ENCODE peak calls at places on chromosome 12, in eight cellular contexts. T is hepatocyte, A is thyroid gland, M is Peyer's patch, K is thoracic aorta, H is aorta, Z is uterus, U is right lobe of liver. L is an unnamed sample. For H3K36me3, the result is how much of the 10 kb centered on the place peaks cover.

GRCh38 chr12:103169-103981 is 36.8 kb downstream of the IQSEC3 start:
- DNase-seq in U (no peak), H (no peak), A (no peak), K (no peak), Z (no peak), M (no peak), T (no peak), L (no peak)

GRCh38 chr12:19739195-19739776 is 300.0 kb downstream of the AEBP2 start:
- DNase-seq in Z (peak), T (peak), U (no peak), M (no peak), H (no peak), A (peak), K (peak), L (peak)

GRCh38 chr12:66668311-66668710 is 10.6 kb downstream of the GRIP1 start:
- DNase-seq in T (no peak), H (no peak), U (no peak), A (peak), Z (no peak), K (no peak), M (no peak), L (no peak)

GRCh38 chr12:46227616-46228015 is 41.2 kb downstream of the SLC38A1 start:
- DNase-seq in Z (no peak), H (no peak), T (no peak), M (no peak), K (no peak), A (no peak), U (no peak), L (no peak)

GRCh38 chr12:39807043-39807442 is 187.4 kb upstream of the ABCD2 start:
- DNase-seq in K (no peak), A (no peak), H (no peak), U (no peak), Z (no peak), T (no peak), M (no peak), L (no peak)

GRCh38 chr12:26870491-26871419 is 37.8 kb upstream of the ITPR2 start:
- DNase-seq in A (peak), K (no peak), Z (peak), U (no peak), M (no peak), H (no peak), T (peak), L (no peak)

GRCh38 chr12:103688659-103689058 is 101.6 kb downstream of the STAB2 start:
- DNase-seq in Z (no peak), A (no peak), K (no peak), U (no peak), M (no peak), H (no peak), T (no peak), L (no peak)

GRCh38 chr12:51160814-51161459 is 12.0 kb downstream of the TFCP2 start:
- DNase-seq in K (no peak), A (no peak), H (no peak), T (no peak), U (no peak), M (no peak), Z (no peak), L (no peak)

GRCh38 chr12:85016423-85016822 is 19.7 kb downstream of the TSPAN19 start:
- DNase-seq in T (no peak), H (no peak), Z (no peak), K (no peak), M (no peak), U (no peak), A (no peak), L (no peak)

GRCh38 chr12:26276709-26277108 is 81.3 kb downstream of the SSPN start:
- DNase-seq in K (no peak), A (no peak), M (no peak), Z (no peak), H (no peak), U (no peak), T (no peak), L (no peak)

GRCh38 chr12:107369006-107369405 is 275.7 kb upstream of the CRY1 start:
- DNase-seq in M (no peak), H (no peak), Z (no peak), A (no peak), U (no peak), T (no peak), K (no peak), L (no peak)

GRCh38 chr12:16920451-16920850 is 314.5 kb upstream of the LMO3 start:
- DNase-seq in Z (no peak), A (no peak), H (no peak), M (no peak), T (no peak), U (no peak), K (no peak), L (no peak)

GRCh38 chr12:52395761-52396434 is 10.2 kb downstream of the KRT82 start:
- DNase-seq in H (peak), K (no peak), A (no peak), M (no peak), T (peak), U (no peak), Z (peak), L (no peak)

GRCh38 chr12:52244615-52244994 is 11.6 kb downstream of the KRT7 start:
- DNase-seq in M (no peak), T (no peak), A (no peak), K (no peak), U (no peak), Z (no peak), H (no peak), L (no peak)

GRCh38 chr12:38886064-38886463 is 19.3 kb downstream of the CPNE8 start:
- DNase-seq in M (no peak), A (peak), U (peak), K (peak), H (peak), T (peak), Z (peak), L (no peak)

GRCh38 chr12:57755454-57756372 is 810 bp downstream of the MARCHF9 start:
- DNase-seq in U (peak), M (peak), T (peak), Z (no peak), H (no peak), A (peak), K (no peak), L (no peak)

GRCh38 chr12:67034110-67034879 is 234.9 kb upstream of the CAND1 start:
- DNase-seq in A (no peak), T (no peak), Z (no peak), H (no peak), M (no peak), K (no peak), U (no peak), L (no peak)

GRCh38 chr12:60494249-60494648 is 898.4 kb downstream of the SLC16A7 start:
- DNase-seq in U (no peak), T (peak), M (no peak), K (no peak), Z (no peak), H (no peak), A (no peak), L (peak)

GRCh38 chr12:70661762-70662161 is 24.5 kb upstream of the PTPRB start:
- DNase-seq in A (no peak), M (no peak), K (no peak), U (no peak), Z (no peak), T (no peak), H (no peak), L (peak)

GRCh38 chr12:25996677-25997076 is 38.2 kb downstream of the RASSF8 start:
- DNase-seq in K (no peak), A (no peak), M (no peak), U (no peak), Z (no peak), T (no peak), H (no peak), L (no peak)

GRCh38 chr12:75910452-75910722 is 121.2 kb downstream of the PHLDA1 start:
- DNase-seq in Z (no peak), U (no peak), T (no peak), K (no peak), A (no peak), H (no peak), M (no peak), L (no peak)

GRCh38 chr12:46386360-46386867 is 13.8 kb upstream of the SLC38A2 start:
- DNase-seq in H (no peak), U (no peak), K (no peak), M (no peak), Z (no peak), T (no peak), A (no peak), L (no peak)

GRCh38 chr12:54032627-54033100 is at the start of gene HOXC5:
- DNase-seq in A (peak), M (peak), Z (peak), H (peak), T (peak), U (no peak), K (no peak), L (peak)

GRCh38 chr12:16325426-16325825 is 22.0 kb upstream of the MGST1 start:
- DNase-seq in A (no peak), K (no peak), U (no peak), H (no peak), Z (no peak), M (no peak), T (no peak), L (no peak)

GRCh38 chr12:53499261-53500118 is at the start of gene MAP3K12:
- DNase-seq in K (no peak), U (peak), M (peak), H (peak), T (peak), A (peak), Z (peak), L (no peak)

GRCh38 chr12:6237830-6238229 is 37.6 kb downstream of the CD9 start:
- DNase-seq in U (no peak), A (no peak), Z (no peak), M (no peak), H (no peak), T (no peak), K (no peak), L (no peak)

GRCh38 chr12:6235499-6235898 is 35.3 kb downstream of the CD9 start:
- DNase-seq in K (no peak), Z (no peak), A (peak), U (no peak), M (no peak), T (peak), H (no peak), L (no peak)

GRCh38 chr12:6234906-6235305 is 34.7 kb downstream of the CD9 start:
- DNase-seq in H (peak), U (no peak), Z (no peak), A (no peak), M (no peak), T (no peak), K (no peak), L (no peak)

GRCh38 chr12:6236641-6236940 is 36.4 kb downstream of the CD9 start:
- DNase-seq in K (no peak), M (no peak), Z (no peak), A (no peak), T (no peak), U (no peak), H (no peak), L (no peak)

DNA sequence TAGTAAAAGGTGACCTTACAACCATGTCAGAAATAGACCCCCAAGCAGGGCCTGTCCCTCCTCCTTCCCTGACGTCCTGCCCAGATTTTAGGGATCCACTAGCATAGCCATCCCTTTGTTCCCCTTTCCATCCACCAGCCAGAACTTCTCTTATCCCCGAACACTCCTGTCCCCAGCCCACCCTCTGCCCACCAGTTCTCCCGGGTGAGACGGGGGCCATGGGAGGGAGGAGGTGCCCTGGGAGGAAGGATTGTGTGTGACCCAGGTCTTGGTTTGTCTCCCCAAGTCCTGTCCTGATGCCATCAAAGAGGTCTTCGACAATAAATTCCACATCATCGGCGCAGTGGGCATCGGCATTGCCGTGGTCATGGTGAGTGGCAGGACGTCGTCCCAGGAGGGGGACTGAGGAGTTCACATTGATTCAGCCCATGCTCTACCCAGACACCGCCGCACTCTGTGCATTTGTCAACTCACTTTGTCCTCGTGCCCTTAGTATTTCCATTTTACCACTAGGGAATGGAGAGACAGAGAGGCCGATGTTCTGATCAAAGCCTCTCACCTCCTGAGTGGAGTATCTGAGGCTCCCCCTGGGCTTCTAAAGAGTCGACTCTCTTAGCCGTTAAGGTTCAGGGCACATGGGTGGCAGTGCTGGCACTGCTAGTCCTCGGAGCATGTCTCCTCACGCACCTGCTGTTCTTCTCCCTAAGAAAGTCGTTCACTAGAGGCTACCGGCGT is 35.9 kb downstream of the CD9 start:
- DNase-seq in Z (no peak), T (no peak), H (no peak), K (no peak), U (no peak), A (peak), M (no peak), L (no peak)
- H3K36me3 ChIP-seq in Z (under half), T (under half), H (under half), K (under half), U (under half), A (under half), M (under half), L (under half)

DNA sequence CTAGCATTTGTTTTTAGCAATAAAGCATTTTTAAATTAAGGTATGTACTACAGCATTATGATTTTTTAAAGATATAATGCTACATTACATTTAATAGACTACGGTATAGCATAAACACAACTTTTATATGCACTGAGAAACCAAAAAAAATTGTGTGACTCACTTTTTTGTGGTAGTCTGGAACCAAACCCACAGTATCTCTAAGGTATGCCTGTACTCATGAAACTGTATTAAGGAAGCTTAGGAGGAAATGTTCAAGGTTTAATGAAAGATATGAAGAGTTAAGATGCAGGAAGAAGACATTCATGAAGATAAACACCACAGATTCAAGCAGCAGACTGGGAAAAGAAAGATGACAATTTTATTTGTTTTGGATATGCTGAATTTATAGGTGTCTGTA is 51.7 kb downstream of the PPP1R12A start:
- DNase-seq in U (no peak), A (no peak), T (no peak), M (no peak), H (no peak), K (no peak), Z (no peak), L (no peak)
- H3K27ac ChIP-seq in U (no peak), A (peak), T (no peak), M (no peak), H (no peak), K (peak), Z (no peak), L (no peak)

DNA sequence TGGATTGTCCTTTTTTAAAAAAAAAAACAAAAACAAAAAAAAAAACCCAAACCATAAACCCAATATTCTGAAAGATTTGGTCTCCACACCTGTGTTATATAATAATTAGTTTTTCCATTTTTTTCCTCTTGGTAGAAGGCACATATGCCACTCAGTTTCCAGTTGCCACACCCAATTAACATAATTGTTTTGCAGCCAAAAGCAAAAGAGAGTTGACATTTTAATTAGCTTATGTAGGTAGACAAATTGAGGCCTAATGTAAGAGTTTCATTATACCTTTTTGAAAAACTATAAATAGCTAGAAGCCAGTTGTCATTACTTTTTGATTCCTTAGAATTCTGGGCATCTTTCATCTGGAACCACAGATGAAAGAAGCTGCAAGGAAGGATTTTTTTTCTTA is 21.0 kb downstream of the PTPN11 start:
- DNase-seq in U (no peak), Z (no peak), M (no peak), T (no peak), K (no peak), H (no peak), A (no peak), L (no peak)
- H3K36me3 ChIP-seq in U (under half), Z (under half), M (under half), T (under half), K (under half), H (under half), A (under half), L (under half)

DNA sequence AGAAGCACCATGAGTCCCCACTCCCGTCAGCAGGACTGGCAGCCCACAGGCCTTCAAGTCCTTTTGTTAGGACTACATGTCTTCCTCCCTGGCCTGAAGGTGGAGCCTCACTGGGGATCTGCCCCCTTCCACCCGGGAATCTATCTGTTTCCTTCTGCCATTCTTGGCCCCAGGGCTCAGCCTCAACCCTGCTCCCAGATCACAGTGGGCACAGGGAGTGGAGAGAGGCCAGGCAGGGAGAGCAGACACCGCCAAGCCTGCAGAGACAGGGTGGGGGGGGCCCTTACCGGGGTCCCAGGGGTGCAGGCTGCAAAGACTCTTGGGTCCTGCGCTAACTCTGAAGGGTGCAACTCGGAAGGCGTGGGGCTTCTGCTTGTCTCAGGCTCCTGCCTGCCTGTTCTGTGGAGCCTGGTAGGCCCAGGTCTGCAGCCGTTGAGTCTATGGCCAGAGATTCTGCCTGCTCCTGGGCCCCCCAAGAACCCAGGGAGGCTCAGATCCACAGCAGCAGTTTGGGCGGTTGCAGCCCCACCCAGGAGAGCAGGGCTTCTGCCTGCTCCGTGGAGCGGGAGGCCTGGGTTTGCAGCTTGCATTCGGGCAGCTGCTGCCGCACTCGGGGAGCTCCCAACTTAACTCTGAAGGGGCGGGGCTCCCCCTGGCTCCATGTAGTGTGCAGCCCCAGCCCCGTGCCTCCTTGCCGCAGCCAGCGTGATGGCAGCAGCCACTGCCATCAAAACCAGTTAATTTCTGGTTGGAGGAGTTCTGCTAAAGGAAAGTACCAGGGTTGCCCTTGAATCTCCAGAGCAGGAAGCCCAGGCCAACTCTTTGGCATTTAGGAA is 21.7 kb upstream of the PLBD1 start:
- DNase-seq in T (no peak), Z (no peak), M (no peak), H (no peak), A (no peak), K (no peak), U (no peak), L (no peak)
- H3K27ac ChIP-seq in T (no peak), Z (no peak), M (no peak), H (no peak), A (no peak), K (no peak), U (no peak), L (no peak)

GRCh38 chr12:4276524-4277204 is 3.1 kb downstream of the CCND2 start:
- DNase-seq in M (peak), T (peak), H (peak), A (peak), Z (peak), U (peak), K (peak), L (peak)

GRCh38 chr12:4274396-4274959 is 916 bp downstream of the CCND2 start:
- DNase-seq in M (peak), K (no peak), Z (peak), U (no peak), T (peak), H (no peak), A (peak), L (no peak)

GRCh38 chr12:4275869-4276253 is 2.3 kb downstream of the CCND2 start:
- DNase-seq in K (no peak), T (no peak), A (peak), U (no peak), M (no peak), H (no peak), Z (peak), L (no peak)

GRCh38 chr12:4273651-4274395 is at the start of gene CCND2:
- DNase-seq in K (peak), Z (peak), T (peak), H (peak), M (peak), A (peak), U (peak), L (no peak)

GRCh38 chr12:4274960-4275868 is 1.7 kb downstream of the CCND2 start:
- DNase-seq in H (no peak), A (peak), M (no peak), Z (peak), U (no peak), K (no peak), T (peak), L (no peak)
- H3K36me3 ChIP-seq in H (under half), A (under half), M (under half), Z (under half), U (under half), K (under half), T (under half), L (under half)

DNA sequence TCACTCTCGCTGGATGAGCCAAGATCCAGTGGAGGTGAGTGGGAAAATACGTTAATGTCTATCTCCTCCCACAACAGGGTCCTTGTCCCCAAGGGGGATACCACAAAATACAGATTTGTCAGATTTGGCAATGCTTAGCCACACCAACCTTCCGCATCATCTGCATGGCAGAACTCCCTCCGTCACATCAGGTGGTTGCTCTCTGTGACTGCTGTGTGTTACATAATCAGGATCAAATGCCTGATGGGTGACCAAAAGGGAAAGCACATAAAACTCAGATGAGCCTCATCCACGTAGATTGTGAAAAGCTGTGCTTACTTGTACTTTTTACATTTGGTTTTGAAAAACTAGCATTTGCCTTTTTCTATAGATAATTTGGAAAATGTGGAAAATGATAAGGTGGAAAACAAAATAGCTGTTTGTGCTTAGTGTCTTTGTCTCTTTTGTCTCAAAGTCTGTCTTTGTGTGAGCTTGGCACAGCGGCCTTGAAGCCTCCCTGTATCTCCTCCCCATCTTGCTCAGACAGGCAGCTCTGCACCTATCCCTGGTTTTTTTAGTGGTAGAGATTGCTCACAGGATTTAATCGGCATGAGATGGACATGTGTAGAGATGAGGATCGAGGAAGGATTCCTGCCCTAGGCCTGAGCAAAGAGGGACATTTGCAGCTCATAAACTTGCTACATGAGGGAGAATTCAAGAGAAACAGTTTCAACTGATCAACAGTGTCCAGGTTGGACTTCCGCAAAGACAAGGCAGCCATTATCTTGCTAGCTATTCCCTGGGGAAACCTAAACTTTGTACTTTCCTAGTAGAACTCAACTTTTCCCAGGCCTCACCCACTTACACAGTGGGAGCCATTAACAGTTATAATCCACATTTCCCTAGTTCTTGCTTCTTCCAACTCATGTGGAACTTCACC is 3.6 kb upstream of the FGF6 start:
- DNase-seq in A (no peak), K (no peak), T (no peak), Z (no peak), M (no peak), U (no peak), H (no peak), L (no peak)
- H3K27ac ChIP-seq in A (no peak), K (no peak), T (no peak), Z (no peak), M (no peak), U (no peak), H (no peak), L (peak)

GRCh38 chr12:118980407-118981014 is 830 bp upstream of the SRRM4 start:
- DNase-seq in Z (no peak), K (no peak), M (no peak), A (no peak), U (no peak), T (no peak), H (no peak), L (no peak)
- H3K36me3 ChIP-seq in Z (under half), K (under half), M (under half), A (under half), U (under half), T (under half), H (under half), L (under half)